ENCODE peak calls at places on chromosomes 5 and 9, in five cellular contexts. V is HepG2, E is K562, B is upper lobe of left lung, R is GM12878. D is an unnamed sample.

GRCh38 chr9:114456929-114457328 is 48.3 kb downstream of the WHRN start:
- ATAC-seq in B (no peak), R (no peak), V (no peak), E (no peak), D (no peak)

GRCh38 chr9:107351382-107352045 is 68.4 kb downstream of the RAD23B start:
- ATAC-seq in E (peak), R (no peak), B (no peak), V (no peak), D (no peak)

GRCh38 chr9:114250648-114251047 is 72.2 kb upstream of the ORM1 start:
- ATAC-seq in B (no peak), E (no peak), V (no peak), R (no peak), D (no peak)

GRCh38 chr5:73030531-73030930 is 74.7 kb downstream of the FCHO2 start:
- ATAC-seq in E (no peak), B (no peak), R (no peak), V (no peak), D (no peak)

GRCh38 chr5:56126487-56127179 is 106.5 kb downstream of the ANKRD55 start:
- ATAC-seq in E (no peak), B (no peak), V (no peak), R (no peak), D (no peak)

GRCh38 chr5:120326651-120327050 is 137.4 kb upstream of the PRR16 start:
- ATAC-seq in V (no peak), B (no peak), R (no peak), E (no peak), D (no peak)

GRCh38 chr9:121890746-121891145 is 202.4 kb downstream of the TTLL11 start:
- ATAC-seq in R (no peak), V (no peak), B (no peak), E (no peak), D (no peak)

GRCh38 chr5:150599281-150599680 is 41.2 kb upstream of the SYNPO start:
- ATAC-seq in B (no peak), R (no peak), V (no peak), E (no peak), D (no peak)

GRCh38 chr9:37839491-37840461 is 39.2 kb downstream of the DCAF10 start:
- ATAC-seq in B (no peak), E (peak), R (no peak), V (no peak), D (no peak)

GRCh38 chr5:175582697-175583096 is 75.2 kb upstream of the HRH2 start:
- ATAC-seq in E (no peak), B (no peak), V (no peak), R (no peak), D (no peak)

GRCh38 chr9:108534741-108535140 is 321.0 kb downstream of the ACTL7B start:
- ATAC-seq in E (no peak), V (no peak), R (no peak), B (no peak), D (no peak)

GRCh38 chr9:22169243-22169642 is 160.1 kb upstream of the CDKN2B start:
- ATAC-seq in R (no peak), B (peak), E (no peak), V (no peak), D (no peak)

GRCh38 chr5:9514968-9515367 is 30.9 kb downstream of the SEMA5A start:
- ATAC-seq in V (no peak), E (no peak), R (no peak), B (no peak), D (no peak)

GRCh38 chr5:157172408-157172807 is 6.3 kb upstream of the GARIN3 start:
- ATAC-seq in E (no peak), B (no peak), V (no peak), R (peak), D (no peak)

GRCh38 chr5:154174091-154174490 is 16.4 kb upstream of the GALNT10 start:
- ATAC-seq in R (no peak), B (no peak), V (no peak), E (no peak), D (no peak)

GRCh38 chr5:139877129-139877597 is 81.6 kb downstream of the PSD2 start:
- ATAC-seq in V (no peak), R (no peak), E (no peak), B (no peak), D (no peak)

GRCh38 chr9:110029422-110029814 is 178.5 kb downstream of the C9orf152 start:
- ATAC-seq in E (no peak), R (no peak), B (peak), V (peak), D (peak)

GRCh38 chr9:107389617-107390071 is 99.9 kb downstream of the KLF4 start:
- ATAC-seq in V (peak), E (no peak), R (no peak), B (peak), D (peak)

GRCh38 chr5:43603535-43604363 is 769 bp downstream of the NNT start:
- ATAC-seq in R (peak), B (peak), E (peak), V (peak), D (peak)

GRCh38 chr5:43604699-43605098 is 1.7 kb downstream of the NNT start:
- ATAC-seq in V (no peak), B (no peak), E (no peak), R (no peak), D (no peak)

GRCh38 chr5:43602456-43602817 is 543 bp upstream of the NNT start:
- ATAC-seq in R (peak), B (peak), E (peak), V (peak), D (peak)

GRCh38 chr5:43601454-43602260 is 1.3 kb upstream of the NNT start:
- ATAC-seq in V (no peak), B (no peak), E (peak), R (peak), D (no peak)

GRCh38 chr5:43602818-43603534 is at the start of gene NNT:
- ATAC-seq in R (peak), B (peak), E (peak), V (peak), D (peak)
- TF ChIP-seq POLR2AphosphoS5 in R (peak), B (peak), E (no peak), V (peak), D (no peak)

GRCh38 chr9:129898205-129898604 is 62.9 kb downstream of the USP20 start:
- ATAC-seq in V (no peak), B (peak), R (no peak), E (no peak), D (peak)
- TF ChIP-seq CTCF in V (no peak), B (no peak), R (no peak), E (no peak), D (no peak)

DNA sequence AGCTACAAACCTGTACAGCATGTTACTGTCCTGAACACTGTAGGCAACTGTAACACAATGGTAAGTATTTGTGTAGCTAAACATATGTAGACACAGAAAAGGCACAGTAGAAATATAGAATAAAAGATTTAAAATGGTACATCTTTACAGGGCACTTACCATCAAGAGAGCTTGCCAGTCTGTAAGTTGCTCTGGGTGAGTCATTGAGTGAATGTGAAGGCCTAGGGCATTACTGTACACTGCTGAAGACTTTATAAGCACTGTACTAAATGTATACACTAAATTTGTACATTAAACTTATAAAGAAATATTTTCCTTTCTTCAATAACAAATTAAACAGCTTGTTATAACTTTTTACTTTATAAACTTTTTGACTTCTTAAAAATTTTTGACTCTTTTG is 20.5 kb downstream of the ADRB2 start:
- ATAC-seq in V (no peak), B (no peak), E (no peak), R (no peak), D (no peak)
- TF ChIP-seq EP300 in V (no peak), B (no peak), E (no peak), R (no peak), D (no peak)

GRCh38 chr9:95024097-95024671 is 293.3 kb downstream of the FANCC start:
- ATAC-seq in E (peak), B (no peak), V (peak), R (no peak), D (no peak)
- TF ChIP-seq POLR2AphosphoS5 in E (no peak), B (no peak), V (peak), R (no peak), D (peak)

DNA sequence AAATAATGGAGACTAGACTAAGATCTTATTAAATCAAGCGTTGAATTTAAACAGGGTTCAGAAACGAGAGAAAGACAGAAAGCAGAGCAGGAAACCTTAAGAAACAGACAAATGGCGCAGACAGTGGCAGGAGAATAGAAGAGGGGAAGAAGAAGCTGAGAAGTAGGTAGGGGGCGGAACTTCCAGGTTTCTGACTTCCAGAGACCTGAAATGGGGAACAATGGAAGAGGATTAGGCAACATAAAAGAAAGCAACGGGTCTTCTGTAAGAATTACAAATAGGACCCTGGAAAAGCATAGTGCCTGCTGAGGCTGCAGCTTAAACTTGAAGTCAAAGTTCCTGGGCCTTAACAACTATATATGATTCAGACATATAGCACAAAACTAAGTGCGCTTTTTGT is 101.7 kb downstream of the BNC2 start:
- ATAC-seq in R (no peak), B (no peak), E (no peak), V (no peak), D (no peak)
- TF ChIP-seq CTCF in R (no peak), B (no peak), E (no peak), V (no peak), D (no peak)